ENCODE peak calls at places on chromosome 11, in six cellular contexts. M is NCI-H460; I is activated CD4-positive, CD25-positive, alpha-beta regulatory T cell treated with anti-CD3 and anti-CD28 coated beads, Interleukin-2, amount 50 U/mL, for 16 hours; D is body of pancreas; G is activated T-helper 9 cell treated with anti-CD3 and anti-CD28 coated beads, Interleukin-2, amount 50 U/mL, for 16 hours; H is WERI-Rb-1. Y is an unnamed sample.

GRCh38 chr11:131829725-131830124 is 459.3 kb downstream of the NTM start:
- DNase-seq in H (no peak), M (no peak), I (no peak), G (no peak), D (no peak), Y (no peak)

GRCh38 chr11:74025467-74026166 is 16.7 kb upstream of the UCP3 start:
- DNase-seq in G (no peak), H (no peak), D (no peak), M (no peak), I (no peak), Y (no peak)

GRCh38 chr11:28529540-28530410 is 421.6 kb downstream of the METTL15 start:
- DNase-seq in M (peak), I (no peak), D (no peak), G (no peak), H (peak), Y (no peak)

GRCh38 chr11:1841511-1842148 is 2.8 kb downstream of the TNNI2 start:
- DNase-seq in M (no peak), H (no peak), G (no peak), D (no peak), I (no peak), Y (no peak)

GRCh38 chr11:84069048-84069447 is 782.9 kb upstream of the CCDC90B start:
- DNase-seq in G (no peak), M (no peak), D (no peak), H (no peak), I (no peak), Y (no peak)

GRCh38 chr11:78564037-78564888 is 10.4 kb downstream of the NARS2 start:
- DNase-seq in G (no peak), I (peak), H (peak), D (peak), M (peak), Y (no peak)

GRCh38 chr11:125345706-125346561 is 150.1 kb downstream of the FEZ1 start:
- DNase-seq in H (peak), I (no peak), G (no peak), M (peak), D (peak), Y (peak)

GRCh38 chr11:69380921-69381581 is 87.1 kb downstream of the MYEOV start:
- DNase-seq in H (no peak), I (no peak), D (no peak), M (no peak), G (no peak), Y (no peak)

GRCh38 chr11:105000167-105000566 is 22.8 kb downstream of the CASP5 start:
- DNase-seq in I (no peak), D (no peak), H (no peak), M (peak), G (no peak), Y (no peak)

GRCh38 chr11:62148271-62148980 is 24.6 kb downstream of the INCENP start:
- DNase-seq in G (no peak), I (no peak), M (no peak), D (no peak), H (no peak), Y (no peak)

GRCh38 chr11:57622263-57622662 is 24.8 kb downstream of the SERPING1 start:
- DNase-seq in I (no peak), G (no peak), D (no peak), M (no peak), H (no peak), Y (no peak)

GRCh38 chr11:86288776-86289507 is 13.1 kb upstream of the HIKESHI start:
- DNase-seq in M (no peak), I (no peak), D (no peak), H (no peak), G (no peak), Y (no peak)

GRCh38 chr11:34521265-34521664 is 7.7 kb upstream of the ELF5 start:
- DNase-seq in G (no peak), H (no peak), M (no peak), I (no peak), D (no peak), Y (no peak)